ENCODE peak calls at places on chromosomes 12 and 14, in nine cellular contexts. C, A, F, E, X, I, D, B and U are unnamed samples.

GRCh38 chr14:37973031-37973908 is 234.4 kb upstream of the SSTR1 start:
- DNase-seq in C (no peak), A (no peak), F (no peak), E (no peak), X (no peak), I (no peak), D (no peak), B (no peak), U (no peak)

GRCh38 chr12:129550353-129550752 is 353.5 kb downstream of the TMEM132D start:
- DNase-seq in C (no peak), A (no peak), F (no peak), E (no peak), X (peak; percentile 38), I (no peak), D (no peak), B (no peak), U (no peak)

GRCh38 chr12:123139926-123140674 is 10.8 kb downstream of the PITPNM2 start:
- DNase-seq in C (no peak), A (peak; percentile 15), F (peak; percentile 40), E (no peak), X (peak; percentile 69), I (peak; percentile 33), D (no peak), B (no peak), U (no peak)

GRCh38 chr12:91774471-91774921 is 371.1 kb downstream of the BTG1 start:
- DNase-seq in C (no peak), A (peak; percentile 59), F (no peak), E (no peak), X (no peak), I (no peak), D (peak; percentile 7), B (no peak), U (no peak)

GRCh38 chr12:91040356-91040755 is 17.5 kb downstream of the KERA start:
- DNase-seq in C (no peak), A (no peak), F (no peak), E (no peak), X (no peak), I (no peak), D (no peak), B (no peak), U (no peak)

GRCh38 chr14:24368562-24369252 is 723 bp downstream of the NFATC4 start:
- DNase-seq in C (peak; percentile 63), A (no peak), F (no peak), E (peak; percentile 82), X (peak; percentile 84), I (no peak), D (peak; percentile 95), B (peak; percentile 82), U (peak; percentile 48)

GRCh38 chr14:38646391-38646790 is 390.5 kb upstream of the CLEC14A start:
- DNase-seq in C (no peak), A (peak; percentile 22), F (no peak), E (no peak), X (no peak), I (no peak), D (no peak), B (no peak), U (no peak)

GRCh38 chr12:57261385-57261784 is 10.4 kb upstream of the STAC3 start:
- DNase-seq in C (no peak), A (no peak), F (no peak), E (no peak), X (peak; percentile 82), I (no peak), D (no peak), B (no peak), U (no peak)

GRCh38 chr14:103698380-103699260 is 16.6 kb downstream of the XRCC3 start:
- DNase-seq in C (no peak), A (peak; percentile 28), F (no peak), E (no peak), X (no peak), I (no peak), D (no peak), B (no peak), U (no peak)

GRCh38 chr12:120588948-120589930 is 8.0 kb upstream of the POP5 start:
- DNase-seq in C (peak; percentile 79), A (no peak), F (no peak), E (no peak), X (no peak), I (no peak), D (no peak), B (no peak), U (no peak)

GRCh38 chr12:59887204-59887603 is 291.4 kb downstream of the SLC16A7 start:
- DNase-seq in C (no peak), A (no peak), F (no peak), E (no peak), X (no peak), I (no peak), D (no peak), B (no peak), U (no peak)

GRCh38 chr12:46374286-46374685 is 1.7 kb upstream of the SLC38A2 start:
- DNase-seq in C (no peak), A (no peak), F (no peak), E (no peak), X (peak; percentile 44), I (no peak), D (no peak), B (no peak), U (no peak)

GRCh38 chr12:12266389-12266872 is 413 bp downstream of the LRP6 start:
- DNase-seq in C (peak; percentile 30), A (no peak), F (peak; percentile 29), E (peak; percentile 53), X (no peak), I (no peak), D (no peak), B (peak; percentile 23), U (no peak)

DNA sequence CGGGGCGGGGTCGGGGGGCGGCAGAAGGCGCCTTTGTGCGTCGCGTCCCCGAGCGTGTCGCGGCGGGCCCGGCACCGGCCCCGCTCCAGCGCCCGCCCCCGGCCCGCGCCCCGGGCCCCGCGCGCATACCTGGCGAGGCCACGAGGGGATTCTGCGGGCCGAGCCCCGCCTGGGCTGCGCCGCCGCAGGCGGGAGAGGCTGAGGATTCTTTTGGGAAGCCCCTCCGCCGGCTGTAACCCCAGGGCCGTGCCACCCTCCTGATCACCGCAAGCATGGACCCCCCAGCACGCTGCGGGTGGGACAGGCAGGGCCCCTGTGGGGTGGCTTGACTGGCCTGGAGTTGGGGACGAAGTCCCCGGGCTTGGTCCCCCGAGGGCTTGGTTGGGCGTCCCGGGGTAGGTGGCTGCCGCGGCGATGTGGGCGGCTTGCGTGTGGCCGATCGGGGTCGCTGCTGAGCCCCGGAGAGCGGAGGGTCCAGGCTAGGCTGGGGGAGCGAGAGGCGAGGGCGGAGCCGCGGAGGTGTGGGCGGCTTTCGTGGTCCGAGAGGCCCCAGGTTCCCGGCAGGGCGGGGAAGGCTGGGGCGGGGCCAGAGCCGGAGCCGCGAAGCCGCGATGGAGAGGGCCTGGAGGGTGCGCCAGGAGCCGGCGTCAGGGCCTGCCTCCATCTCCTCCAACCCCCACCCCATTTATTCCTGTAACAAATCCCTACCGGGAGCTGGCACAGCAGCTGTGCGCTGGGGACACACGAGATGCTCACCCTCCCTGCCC is 28.4 kb upstream of the GPR132 start:
- DNase-seq in C (peak; percentile 81), A (peak; percentile 80), F (peak; percentile 85), E (peak; percentile 94), X (peak; percentile 97), I (peak; percentile 91), D (no peak), B (peak; percentile 90), U (peak; percentile 61)
- TF ChIP-seq CTCF in C (peak; percentile 67), A (peak; percentile 59), F (peak; percentile 25), E (peak; percentile 9), X (peak; percentile 85), I (peak; percentile 46), D (peak; percentile 48), B (peak; percentile 56), U (peak; percentile 20)

DNA sequence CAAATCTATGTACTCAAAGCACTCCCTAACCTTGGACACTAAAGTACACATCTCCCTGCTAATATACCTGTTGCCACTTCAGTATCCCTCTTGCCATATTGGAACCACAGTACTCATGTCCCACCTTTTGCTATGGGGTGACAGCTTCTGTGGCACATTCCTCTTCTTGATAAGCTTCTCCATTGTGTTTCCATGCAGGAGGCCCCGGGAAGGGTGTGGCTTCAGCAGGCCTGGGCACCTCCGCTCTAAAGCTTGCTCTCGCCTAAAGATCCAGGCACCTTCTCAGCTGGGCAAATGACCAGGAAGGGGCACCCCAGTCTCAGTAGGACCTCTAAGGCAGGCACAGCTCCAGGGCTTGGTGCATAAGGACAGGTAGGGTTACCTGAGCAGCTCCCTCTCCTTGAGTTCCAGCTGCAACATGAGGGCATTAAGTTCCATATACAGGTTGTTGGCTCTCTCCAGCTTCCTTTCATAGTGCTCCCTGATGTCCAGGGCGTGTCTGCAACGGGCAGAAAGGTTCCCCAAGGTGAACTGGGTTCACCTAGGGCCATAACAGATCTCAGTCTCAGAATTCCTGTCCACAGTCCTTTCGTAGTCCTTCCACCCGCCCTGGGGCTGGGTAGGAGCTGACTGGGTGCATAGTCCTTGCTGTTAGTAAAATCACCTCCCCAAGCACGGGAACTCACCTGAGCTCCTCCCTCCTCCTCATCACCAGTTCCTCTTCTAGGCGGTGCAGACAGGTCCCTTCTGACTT is 15.9 kb downstream of the MAP3K12 start:
- DNase-seq in C (no peak), A (no peak), F (no peak), E (no peak), X (peak; percentile 89), I (no peak), D (no peak), B (no peak), U (no peak)
- TF ChIP-seq CTCF in C (no peak), A (no peak), F (no peak), E (no peak), X (no peak), I (no peak), D (no peak), B (no peak), U (no peak)

GRCh38 chr14:56386024-56386423 is 193.6 kb upstream of the TMEM260 start:
- DNase-seq in C (no peak), A (no peak), F (no peak), E (no peak), X (no peak), I (no peak), D (no peak), B (no peak), U (no peak)

GRCh38 chr14:56394826-56395543 is 184.6 kb upstream of the TMEM260 start:
- DNase-seq in C (no peak), A (no peak), F (no peak), E (no peak), X (no peak), I (no peak), D (no peak), B (no peak), U (no peak)

GRCh38 chr14:56390859-56391258 is 188.7 kb upstream of the TMEM260 start:
- DNase-seq in C (no peak), A (peak; percentile 35), F (no peak), E (no peak), X (peak; percentile 63), I (no peak), D (no peak), B (no peak), U (no peak)
- TF ChIP-seq CTCF in C (no peak), A (peak; percentile 42), F (no peak), E (no peak), X (peak; percentile 74), I (no peak), D (no peak), B (peak; percentile 4), U (no peak)

GRCh38 chr12:1592444-1593231 is 1.7 kb downstream of the FBXL14 start:
- DNase-seq in C (peak; percentile 54), A (peak; percentile 50), F (no peak), E (peak; percentile 57), X (peak; percentile 81), I (peak; percentile 16), D (no peak), B (peak; percentile 55), U (peak; percentile 27)
- TF ChIP-seq CTCF in C (no peak), A (no peak), F (no peak), E (no peak), X (peak; percentile 49), I (peak; percentile 21), D (no peak), B (no peak), U (no peak)